ENCODE peak calls at places on chromosomes 16 and 17, in four cellular contexts. E is cortex of kidney, Q is choroid plexus epithelial cell, V is T-helper 1 cell. O is an unnamed sample.

GRCh38 chr17:5413682-5414081 is 5.8 kb downstream of the NUP88 start:
- DNase-seq in E (no peak), Q (peak), V (no peak), O (peak)

GRCh38 chr17:38509772-38510423 is 81.6 kb downstream of the ARHGAP23 start:
- DNase-seq in Q (peak), E (no peak), V (no peak), O (peak)

GRCh38 chr16:78874241-78874983 is 726.1 kb downstream of the MAF start:
- DNase-seq in V (no peak), E (no peak), Q (no peak), O (no peak)

GRCh38 chr17:63189082-63189481 is 223.0 kb downstream of the TANC2 start:
- DNase-seq in Q (peak), E (no peak), V (no peak), O (peak)

GRCh38 chr16:73131153-73131862 is 83.4 kb upstream of the ZFHX3 start:
- DNase-seq in Q (peak), E (no peak), V (no peak), O (no peak)

GRCh38 chr17:75048396-75048933 is 1.4 kb downstream of the KCTD2 start:
- DNase-seq in E (no peak), Q (no peak), V (no peak), O (peak)

GRCh38 chr16:88665148-88665547 is 2.3 kb upstream of the MVD start:
- DNase-seq in E (no peak), V (no peak), Q (no peak), O (no peak)

GRCh38 chr17:78378225-78379133 is at the start of gene PGS1:
- DNase-seq in E (no peak), V (peak), Q (peak), O (peak)

GRCh38 chr17:55743103-55743679 is 7.7 kb upstream of the PCTP start:
- DNase-seq in E (no peak), V (no peak), Q (peak), O (no peak)

GRCh38 chr17:82300707-82301270 is 16.6 kb downstream of the CD7 start:
- DNase-seq in V (peak), Q (peak), E (no peak), O (peak)

GRCh38 chr16:3791701-3792100 is 74.4 kb upstream of the TRAP1 start:
- DNase-seq in Q (no peak), V (no peak), E (no peak), O (no peak)

GRCh38 chr17:81508639-81509047 is 4.0 kb downstream of the ACTG1 start:
- DNase-seq in V (no peak), Q (peak), E (no peak), O (no peak)

GRCh38 chr16:74999208-74999682 is 421 bp downstream of the ZNRF1 start:
- DNase-seq in V (no peak), Q (peak), E (no peak), O (no peak)

GRCh38 chr17:28745777-28746473 is 2.1 kb downstream of the TRAF4 start:
- DNase-seq in E (no peak), V (no peak), Q (no peak), O (peak)

GRCh38 chr16:57532251-57532625 is 4.1 kb downstream of the CCDC102A start:
- DNase-seq in Q (no peak), V (no peak), E (no peak), O (no peak)

GRCh38 chr17:75130059-75130631 is 1.4 kb downstream of the NT5C start:
- DNase-seq in E (no peak), V (no peak), Q (no peak), O (no peak)

GRCh38 chr17:13462673-13463124 is 139.0 kb downstream of the HS3ST3A1 start:
- DNase-seq in Q (no peak), E (no peak), V (no peak), O (no peak)

GRCh38 chr17:80769516-80769915 is 222.1 kb upstream of the CHMP6 start:
- DNase-seq in V (no peak), E (no peak), Q (no peak), O (no peak)

GRCh38 chr17:32261937-32262510 is 3.6 kb upstream of the RHBDL3 start:
- DNase-seq in E (no peak), V (no peak), Q (no peak), O (no peak)

GRCh38 chr16:73152731-73153130 is 104.8 kb upstream of the ZFHX3 start:
- DNase-seq in V (no peak), Q (peak), E (no peak), O (peak)

GRCh38 chr17:2634361-2634960 is 41.0 kb downstream of the PAFAH1B1 start:
- DNase-seq in V (no peak), E (no peak), Q (no peak), O (peak)

GRCh38 chr16:87125206-87126155 is 191.7 kb downstream of the C16orf95 start:
- DNase-seq in E (no peak), Q (no peak), V (no peak), O (no peak)

GRCh38 chr16:85055503-85056210 is 28.1 kb downstream of the KIAA0513 start:
- DNase-seq in E (no peak), V (peak), Q (peak), O (peak)

GRCh38 chr17:79042421-79043190 is 18.6 kb downstream of the C1QTNF1 start:
- DNase-seq in Q (peak), V (peak), E (no peak), O (peak)

GRCh38 chr17:17826340-17826708 is 10.5 kb downstream of the SREBF1 start:
- DNase-seq in E (no peak), Q (no peak), V (no peak), O (no peak)

GRCh38 chr16:81431554-81432353 is 12.9 kb upstream of the CMIP start:
- DNase-seq in Q (peak), V (no peak), E (no peak), O (peak)

GRCh38 chr16:81436381-81436780 is 8.2 kb upstream of the CMIP start:
- DNase-seq in Q (no peak), E (no peak), V (no peak), O (no peak)

GRCh38 chr17:42579794-42580551 is 2.4 kb upstream of the PSMC3IP start:
- DNase-seq in E (no peak), Q (no peak), V (no peak), O (no peak)

GRCh38 chr17:81394377-81394747 is 895 bp upstream of the BAHCC1 start:
- DNase-seq in E (no peak), Q (no peak), V (no peak), O (no peak)

GRCh38 chr16:89983550-89983949 is 35.0 kb downstream of the DEF8 start:
- DNase-seq in V (no peak), Q (no peak), E (no peak), O (no peak)

GRCh38 chr16:23670137-23670776 is 8.4 kb upstream of the PLK1 start:
- DNase-seq in V (no peak), E (no peak), Q (peak), O (peak)

GRCh38 chr17:15436399-15437369 is 30.7 kb downstream of the CDRT4 start:
- DNase-seq in E (no peak), Q (peak), V (no peak), O (no peak)

GRCh38 chr17:18257268-18257681 is 1.3 kb downstream of the FLII start:
- DNase-seq in Q (no peak), V (no peak), E (no peak), O (peak)

GRCh38 chr17:37148171-37148570 is 199.4 kb downstream of the AATF start:
- DNase-seq in Q (peak), E (no peak), V (no peak), O (peak)

GRCh38 chr16:57284206-57284951 is at the start of gene PLLP:
- DNase-seq in V (peak), Q (peak), E (no peak), O (peak)

GRCh38 chr16:84648595-84649510 is 542 bp downstream of the KLHL36 start:
- DNase-seq in V (peak), E (no peak), Q (peak), O (peak)

GRCh38 chr17:62134397-62134796 is 69.3 kb upstream of the MED13 start:
- DNase-seq in E (no peak), Q (peak), V (no peak), O (no peak)

GRCh38 chr16:21166561-21166961 is 8.1 kb downstream of the LDAF1 start:
- DNase-seq in V (no peak), E (no peak), Q (peak), O (peak)

GRCh38 chr16:79564594-79565210 is 35.8 kb downstream of the MAF start:
- DNase-seq in E (no peak), V (no peak), Q (no peak), O (no peak)

O was measured in astrocyte of the hippocampus.